ENCODE peak calls at places on chromosomes 6 and 20, in nine cellular contexts. G is HCT116, Q is H1, M is endothelial cell of umbilical vein, X is GM23248, R is GM23338, Y is PC-9, N is astrocyte, K is fibroblast of lung. C is an unnamed sample.

GRCh38 chr6:19472168-19472567 is 365.0 kb upstream of the ID4 start:
- DNase-seq in G (peak; percentile 22), Q (no peak), M (no peak), X (peak; percentile 82), R (no peak), Y (peak; percentile 92), N (peak; percentile 97), K (peak; percentile 89), C (peak; percentile 99)

GRCh38 chr20:32823737-32824588 is 4.2 kb downstream of the MAPRE1 start:
- DNase-seq in G (no peak), Q (no peak), M (no peak), X (peak; percentile 47), R (no peak), Y (no peak), N (peak; percentile 30), K (peak; percentile 12), C (no peak)

GRCh38 chr20:52749938-52750337 is 222.2 kb upstream of the TSHZ2 start:
- DNase-seq in G (no peak), Q (no peak), M (no peak), X (no peak), R (no peak), Y (no peak), N (no peak), K (no peak), C (no peak)

GRCh38 chr6:130405549-130405948 is 39.7 kb downstream of the TMEM200A start:
- DNase-seq in G (no peak), Q (no peak), M (no peak), X (no peak), R (no peak), Y (no peak), N (no peak), K (no peak), C (no peak)

GRCh38 chr6:41509596-41509995 is 36.6 kb upstream of the FOXP4 start:
- DNase-seq in G (no peak), Q (no peak), M (no peak), X (no peak), R (no peak), Y (no peak), N (no peak), K (no peak), C (no peak)

GRCh38 chr20:53666144-53666543 is 72.5 kb upstream of the ZNF217 start:
- DNase-seq in G (no peak), Q (no peak), M (no peak), X (no peak), R (no peak), Y (no peak), N (no peak), K (no peak), C (no peak)

GRCh38 chr6:63760199-63760598 is 124.6 kb downstream of the PHF3 start:
- DNase-seq in G (no peak), Q (no peak), M (no peak), X (no peak), R (no peak), Y (no peak), N (no peak), K (no peak), C (no peak)

GRCh38 chr6:12024715-12025434 is 12.8 kb downstream of the HIVEP1 start:
- DNase-seq in G (no peak), Q (no peak), M (no peak), X (peak; percentile 67), R (no peak), Y (no peak), N (peak; percentile 78), K (peak; percentile 72), C (peak; percentile 5)

GRCh38 chr20:9262653-9263194 is 193.8 kb downstream of the PLCB4 start:
- DNase-seq in G (no peak), Q (no peak), M (peak; percentile 53), X (no peak), R (no peak), Y (no peak), N (peak; percentile 9), K (peak; percentile 17), C (no peak)

GRCh38 chr6:93420163-93420806 is 926 bp upstream of the EPHA7 start:
- DNase-seq in G (no peak), Q (no peak), M (no peak), X (no peak), R (peak; percentile 52), Y (no peak), N (no peak), K (peak; percentile 17), C (no peak)

GRCh38 chr20:23143098-23143497 is 57.0 kb upstream of the CD93 start:
- DNase-seq in G (peak; percentile 47), Q (no peak), M (peak; percentile 94), X (peak; percentile 93), R (no peak), Y (peak; percentile 37), N (peak; percentile 79), K (peak; percentile 81), C (peak; percentile 88)

GRCh38 chr6:71420693-71421328 is 132.2 kb downstream of the OGFRL1 start:
- DNase-seq in G (no peak), Q (peak; percentile 73), M (peak; percentile 97), X (peak; percentile 99), R (peak; percentile 98), Y (peak; percentile 96), N (peak; percentile 93), K (peak; percentile 96), C (peak; percentile 92)

GRCh38 chr6:45460166-45460565 is 82.4 kb upstream of the SUPT3H start:
- DNase-seq in G (no peak), Q (no peak), M (no peak), X (no peak), R (no peak), Y (no peak), N (no peak), K (no peak), C (no peak)

GRCh38 chr6:43445576-43445975 is 9.8 kb downstream of the DLK2 start:
- DNase-seq in G (no peak), Q (no peak), M (no peak), X (no peak), R (no peak), Y (no peak), N (no peak), K (no peak), C (no peak)

GRCh38 chr6:121382467-121383121 is 48.3 kb upstream of the TBC1D32 start:
- DNase-seq in G (no peak), Q (no peak), M (no peak), X (no peak), R (no peak), Y (no peak), N (no peak), K (peak; percentile 5), C (peak; percentile 5)

GRCh38 chr6:106085984-106086832 is at the start of gene PRDM1:
- DNase-seq in G (peak; percentile 81), Q (peak; percentile 44), M (peak; percentile 38), X (peak; percentile 81), R (peak; percentile 89), Y (peak; percentile 89), N (peak; percentile 62), K (peak; percentile 61), C (peak; percentile 87)
- TF ChIP-seq EZH2 in G (no peak), Q (peak; percentile 41), M (no peak), X (no peak), R (no peak), Y (no peak), N (no peak), K (no peak), C (no peak)

GRCh38 chr6:50819906-50820589 is 1.4 kb downstream of the TFAP2B start:
- DNase-seq in G (no peak), Q (no peak), M (no peak), X (peak; percentile 8), R (peak; percentile 71), Y (no peak), N (no peak), K (no peak), C (no peak)
- TF ChIP-seq EZH2 in G (no peak), Q (peak; percentile 99), M (peak; percentile 89), X (peak; percentile 70), R (peak; percentile 88), Y (no peak), N (peak; percentile 60), K (peak; percentile 88), C (no peak)

DNA sequence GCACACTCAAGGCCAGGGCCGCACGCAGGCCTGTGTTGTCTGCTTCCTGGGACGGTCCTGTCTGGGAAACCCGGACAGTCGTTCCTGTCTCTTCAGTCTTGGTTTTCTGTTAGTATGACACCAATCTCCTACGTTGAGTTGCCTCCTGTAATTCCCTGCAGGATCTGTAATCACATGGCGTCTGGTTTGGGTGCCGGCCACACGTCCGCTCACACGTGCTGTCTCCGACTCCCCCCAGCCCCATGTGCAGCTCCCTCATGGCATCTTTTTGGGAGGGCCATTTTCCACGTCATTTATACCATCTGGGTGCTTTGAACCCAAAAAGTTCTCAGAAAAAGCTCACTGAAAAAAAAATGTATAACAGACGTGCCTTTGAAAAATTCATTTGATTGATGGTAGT is 23.2 kb downstream of the DLL1 start:
- DNase-seq in G (no peak), Q (no peak), M (no peak), X (no peak), R (no peak), Y (no peak), N (no peak), K (no peak), C (no peak)
- TF ChIP-seq EZH2 in G (no peak), Q (no peak), M (no peak), X (no peak), R (no peak), Y (no peak), N (no peak), K (no peak), C (no peak)

GRCh38 chr6:110474500-110474899 is 1.9 kb downstream of the SLC22A16 start:
- DNase-seq in G (no peak), Q (no peak), M (no peak), X (no peak), R (no peak), Y (no peak), N (no peak), K (no peak), C (no peak)

GRCh38 chr6:110471966-110472365 is 4.4 kb downstream of the SLC22A16 start:
- DNase-seq in G (no peak), Q (no peak), M (no peak), X (no peak), R (no peak), Y (no peak), N (no peak), K (no peak), C (no peak)

GRCh38 chr6:110475255-110475654 is 1.2 kb downstream of the SLC22A16 start:
- DNase-seq in G (no peak), Q (no peak), M (no peak), X (no peak), R (no peak), Y (no peak), N (no peak), K (peak; percentile 12), C (no peak)

GRCh38 chr6:110472739-110473138 is 3.7 kb downstream of the SLC22A16 start:
- DNase-seq in G (no peak), Q (no peak), M (no peak), X (no peak), R (no peak), Y (no peak), N (no peak), K (no peak), C (no peak)

DNA sequence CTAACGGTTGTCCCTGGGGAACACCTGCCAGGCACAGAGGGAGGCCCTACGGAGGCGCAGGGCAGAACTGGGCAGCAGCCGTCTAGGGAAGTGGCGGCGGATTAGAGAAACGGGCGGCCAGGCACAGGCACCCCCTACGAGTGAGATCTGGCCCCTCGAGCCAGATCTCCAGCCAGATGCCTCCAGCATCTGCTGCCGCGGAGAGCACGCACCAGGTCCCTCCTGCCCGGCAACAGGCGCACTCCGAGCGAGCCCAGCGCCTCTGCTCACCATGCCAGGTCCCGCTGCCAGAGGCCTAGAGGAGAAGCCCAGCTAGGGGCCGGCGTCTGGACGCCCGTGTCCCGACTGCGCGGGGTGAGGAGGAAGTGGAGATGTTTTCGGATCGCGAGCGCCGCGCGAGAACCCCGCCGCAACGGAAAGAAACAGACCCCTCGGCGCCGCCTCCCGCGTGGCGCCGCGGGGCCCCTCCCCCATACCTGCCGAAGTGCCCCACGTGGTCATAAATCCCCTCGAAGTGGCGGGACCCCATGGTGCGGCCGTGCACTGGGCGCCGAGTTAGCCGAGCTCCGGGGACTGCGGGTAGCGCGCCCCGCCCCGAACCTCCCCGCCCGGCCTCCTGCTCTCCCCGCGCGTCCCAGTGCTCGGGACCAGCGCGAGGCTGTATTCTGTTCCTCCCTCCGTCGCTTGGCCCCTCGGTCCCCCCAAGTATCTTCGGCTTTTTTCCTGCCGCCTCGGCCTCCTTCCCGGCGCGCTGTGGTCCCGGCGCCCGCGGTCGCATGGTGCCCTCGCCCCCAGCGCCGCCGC is at the start of gene SLC22A16:
- DNase-seq in G (no peak), Q (no peak), M (no peak), X (peak; percentile 51), R (peak; percentile 57), Y (no peak), N (no peak), K (peak; percentile 16), C (no peak)
- TF ChIP-seq EZH2 in G (no peak), Q (no peak), M (peak; percentile 47), X (peak; percentile 42), R (no peak), Y (no peak), N (peak; percentile 82), K (no peak), C (no peak)